ENCODE peak calls at places on chromosomes 7 and 10, in eight cellular contexts. One of them, this sample, is unnamed.

GRCh38 chr10:28125701-28126100 is 126.8 kb upstream of the ODAD2 start:
- DNase-seq in AG04450: no peak
- DNase-seq in heart left ventricle: no peak
- DNase-seq in right lobe of liver: no peak
- DNase-seq in heart right ventricle: no peak
- DNase-seq in spleen: no peak
- DNase-seq in right atrium auricular region: no peak
- DNase-seq in adrenal gland: no peak
- DNase-seq in this sample: no peak

GRCh38 chr10:8628351-8628750 is 573.9 kb downstream of the GATA3 start:
- DNase-seq in AG04450: no peak
- DNase-seq in heart left ventricle: no peak
- DNase-seq in right lobe of liver: no peak
- DNase-seq in heart right ventricle: no peak
- DNase-seq in spleen: no peak
- DNase-seq in right atrium auricular region: no peak
- DNase-seq in adrenal gland: no peak
- DNase-seq in this sample: no peak

GRCh38 chr10:99859585-99859984 is 77.1 kb downstream of the ABCC2 start:
- DNase-seq in AG04450: no peak
- DNase-seq in heart left ventricle: no peak
- DNase-seq in right lobe of liver: no peak
- DNase-seq in heart right ventricle: no peak
- DNase-seq in spleen: no peak
- DNase-seq in right atrium auricular region: no peak
- DNase-seq in adrenal gland: no peak
- DNase-seq in this sample: no peak

GRCh38 chr7:91266067-91266930 is 2.1 kb downstream of the FZD1 start:
- DNase-seq in AG04450: no peak
- DNase-seq in heart left ventricle: peak; percentile 54
- DNase-seq in right lobe of liver: peak; percentile 28
- DNase-seq in heart right ventricle: peak; percentile 13
- DNase-seq in spleen: peak; percentile 76
- DNase-seq in right atrium auricular region: no peak
- DNase-seq in adrenal gland: peak; percentile 20
- DNase-seq in this sample: no peak

GRCh38 chr10:103592186-103593021 is 98.9 kb downstream of the NEURL1 start:
- DNase-seq in AG04450: no peak
- DNase-seq in heart left ventricle: no peak
- DNase-seq in right lobe of liver: peak; percentile 47
- DNase-seq in heart right ventricle: no peak
- DNase-seq in spleen: no peak
- DNase-seq in right atrium auricular region: no peak
- DNase-seq in adrenal gland: peak; percentile 42
- DNase-seq in this sample: no peak

GRCh38 chr10:86206216-86206615 is 160.4 kb downstream of the GRID1 start:
- DNase-seq in AG04450: no peak
- DNase-seq in heart left ventricle: no peak
- DNase-seq in right lobe of liver: no peak
- DNase-seq in heart right ventricle: no peak
- DNase-seq in spleen: peak; percentile 69
- DNase-seq in right atrium auricular region: no peak
- DNase-seq in adrenal gland: no peak
- DNase-seq in this sample: no peak

GRCh38 chr10:121551210-121551609 is 47.0 kb downstream of the FGFR2 start:
- DNase-seq in AG04450: no peak
- DNase-seq in heart left ventricle: no peak
- DNase-seq in right lobe of liver: no peak
- DNase-seq in heart right ventricle: no peak
- DNase-seq in spleen: no peak
- DNase-seq in right atrium auricular region: no peak
- DNase-seq in adrenal gland: no peak
- DNase-seq in this sample: no peak

GRCh38 chr10:46254007-46254383 is 32.8 kb upstream of the ANTXRL start:
- DNase-seq in AG04450: no peak
- DNase-seq in heart left ventricle: no peak
- DNase-seq in right lobe of liver: no peak
- DNase-seq in heart right ventricle: no peak
- DNase-seq in spleen: no peak
- DNase-seq in right atrium auricular region: peak; percentile 26
- DNase-seq in adrenal gland: no peak
- DNase-seq in this sample: no peak

GRCh38 chr10:22583683-22584082 is 130.7 kb downstream of the PIP4K2A start:
- DNase-seq in AG04450: no peak
- DNase-seq in heart left ventricle: no peak
- DNase-seq in right lobe of liver: no peak
- DNase-seq in heart right ventricle: no peak
- DNase-seq in spleen: no peak
- DNase-seq in right atrium auricular region: no peak
- DNase-seq in adrenal gland: no peak
- DNase-seq in this sample: no peak

GRCh38 chr10:112713411-112713810 is 236.6 kb upstream of the TCF7L2 start:
- DNase-seq in AG04450: peak; percentile 59
- DNase-seq in heart left ventricle: no peak
- DNase-seq in right lobe of liver: no peak
- DNase-seq in heart right ventricle: no peak
- DNase-seq in spleen: no peak
- DNase-seq in right atrium auricular region: no peak
- DNase-seq in adrenal gland: no peak
- DNase-seq in this sample: no peak

GRCh38 chr7:44978511-44979366 is at the start of gene MYO1G:
- DNase-seq in AG04450: no peak
- DNase-seq in heart left ventricle: peak; percentile 44
- DNase-seq in right lobe of liver: peak; percentile 61
- DNase-seq in heart right ventricle: no peak
- DNase-seq in spleen: peak; percentile 97
- DNase-seq in right atrium auricular region: no peak
- DNase-seq in adrenal gland: no peak
- DNase-seq in this sample: peak; percentile 66

GRCh38 chr10:33120275-33120674 is 162.2 kb upstream of the ITGB1 start:
- DNase-seq in AG04450: no peak
- DNase-seq in heart left ventricle: no peak
- DNase-seq in right lobe of liver: no peak
- DNase-seq in heart right ventricle: no peak
- DNase-seq in spleen: no peak
- DNase-seq in right atrium auricular region: no peak
- DNase-seq in adrenal gland: no peak
- DNase-seq in this sample: no peak

GRCh38 chr10:122117475-122117874 is 128.5 kb downstream of the TACC2 start:
- DNase-seq in AG04450: no peak
- DNase-seq in heart left ventricle: no peak
- DNase-seq in right lobe of liver: no peak
- DNase-seq in heart right ventricle: no peak
- DNase-seq in spleen: no peak
- DNase-seq in right atrium auricular region: no peak
- DNase-seq in adrenal gland: no peak
- DNase-seq in this sample: no peak

GRCh38 chr7:200704-201103 is 8.3 kb downstream of the FAM20C start:
- DNase-seq in AG04450: no peak
- DNase-seq in heart left ventricle: no peak
- DNase-seq in right lobe of liver: no peak
- DNase-seq in heart right ventricle: no peak
- DNase-seq in spleen: no peak
- DNase-seq in right atrium auricular region: no peak
- DNase-seq in adrenal gland: no peak
- DNase-seq in this sample: no peak

GRCh38 chr7:142301299-142301698 is 43.4 kb upstream of the PRSS58 start:
- DNase-seq in AG04450: no peak
- DNase-seq in heart left ventricle: no peak
- DNase-seq in right lobe of liver: no peak
- DNase-seq in heart right ventricle: no peak
- DNase-seq in spleen: no peak
- DNase-seq in right atrium auricular region: no peak
- DNase-seq in adrenal gland: no peak
- DNase-seq in this sample: no peak

GRCh38 chr7:76260171-76260703 is 42.2 kb upstream of the HSPB1 start:
- DNase-seq in AG04450: no peak
- DNase-seq in heart left ventricle: no peak
- DNase-seq in right lobe of liver: peak; percentile 28
- DNase-seq in heart right ventricle: no peak
- DNase-seq in spleen: no peak
- DNase-seq in right atrium auricular region: no peak
- DNase-seq in adrenal gland: no peak
- DNase-seq in this sample: no peak

GRCh38 chr10:51389415-51390342 is 309.7 kb downstream of the CSTF2T start:
- DNase-seq in AG04450: peak; percentile 97
- DNase-seq in heart left ventricle: peak; percentile 37
- DNase-seq in right lobe of liver: no peak
- DNase-seq in heart right ventricle: peak; percentile 16
- DNase-seq in spleen: no peak
- DNase-seq in right atrium auricular region: no peak
- DNase-seq in adrenal gland: peak; percentile 26
- DNase-seq in this sample: no peak

GRCh38 chr10:72503241-72503640 is 122.6 kb downstream of the MICU1 start:
- DNase-seq in AG04450: peak; percentile 24
- DNase-seq in heart left ventricle: no peak
- DNase-seq in right lobe of liver: peak; percentile 45
- DNase-seq in heart right ventricle: no peak
- DNase-seq in spleen: no peak
- DNase-seq in right atrium auricular region: no peak
- DNase-seq in adrenal gland: peak; percentile 59
- DNase-seq in this sample: no peak

GRCh38 chr10:58266826-58267712 is 625 bp downstream of the IPMK start:
- DNase-seq in AG04450: no peak
- DNase-seq in heart left ventricle: peak; percentile 67
- DNase-seq in right lobe of liver: peak; percentile 63
- DNase-seq in heart right ventricle: peak; percentile 60
- DNase-seq in spleen: peak; percentile 94
- DNase-seq in right atrium auricular region: peak; percentile 69
- DNase-seq in adrenal gland: peak; percentile 50
- DNase-seq in this sample: peak; percentile 70

DNA sequence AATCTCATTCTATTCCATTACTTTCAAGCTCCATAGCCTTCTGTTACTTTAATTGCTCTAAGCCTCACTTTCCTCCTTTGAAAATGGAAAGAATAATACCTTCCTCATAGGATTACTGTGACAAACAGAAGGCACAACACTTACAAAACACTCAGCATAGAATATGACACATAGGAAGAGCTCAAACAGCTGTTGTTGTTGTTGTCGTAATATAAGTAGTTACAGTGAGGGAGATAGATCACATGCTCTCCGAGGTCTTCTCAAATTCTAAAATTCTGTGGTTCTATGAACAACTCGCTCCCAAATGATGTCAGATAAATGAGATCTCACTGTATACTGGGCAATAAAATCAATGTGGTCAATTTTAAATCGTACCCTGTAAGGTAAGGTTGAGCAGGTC is 1049.3 kb upstream of the C7orf33 start:
- DNase-seq in AG04450: no peak
- DNase-seq in heart left ventricle: no peak
- DNase-seq in right lobe of liver: no peak
- DNase-seq in heart right ventricle: no peak
- DNase-seq in spleen: no peak
- DNase-seq in right atrium auricular region: no peak
- DNase-seq in adrenal gland: no peak
- DNase-seq in this sample: no peak
- H3K9me3 ChIP-seq in AG04450: no peaks in the 10 kb centered on the region
- H3K9me3 ChIP-seq in heart left ventricle: peaks cover 15% of the 10 kb centered on the region
- H3K9me3 ChIP-seq in right lobe of liver: no peaks in the 10 kb centered on the region
- H3K9me3 ChIP-seq in heart right ventricle: no peaks in the 10 kb centered on the region
- H3K9me3 ChIP-seq in spleen: peaks cover 31% of the 10 kb centered on the region
- H3K9me3 ChIP-seq in right atrium auricular region: no peaks in the 10 kb centered on the region
- H3K9me3 ChIP-seq in adrenal gland: no peaks in the 10 kb centered on the region
- H3K9me3 ChIP-seq in this sample: no peaks in the 10 kb centered on the region

GRCh38 chr7:25832456-25832855 is 319.5 kb upstream of the NFE2L3 start:
- DNase-seq in AG04450: no peak
- DNase-seq in heart left ventricle: no peak
- DNase-seq in right lobe of liver: no peak
- DNase-seq in heart right ventricle: no peak
- DNase-seq in spleen: no peak
- DNase-seq in right atrium auricular region: no peak
- DNase-seq in adrenal gland: no peak
- DNase-seq in this sample: no peak

GRCh38 chr7:25830986-25831558 is 320.9 kb upstream of the NFE2L3 start:
- DNase-seq in AG04450: peak; percentile 48
- DNase-seq in heart left ventricle: no peak
- DNase-seq in right lobe of liver: no peak
- DNase-seq in heart right ventricle: no peak
- DNase-seq in spleen: no peak
- DNase-seq in right atrium auricular region: no peak
- DNase-seq in adrenal gland: no peak
- DNase-seq in this sample: no peak

GRCh38 chr7:25830228-25830627 is 321.8 kb upstream of the NFE2L3 start:
- DNase-seq in AG04450: no peak
- DNase-seq in heart left ventricle: no peak
- DNase-seq in right lobe of liver: no peak
- DNase-seq in heart right ventricle: no peak
- DNase-seq in spleen: no peak
- DNase-seq in right atrium auricular region: no peak
- DNase-seq in adrenal gland: no peak
- DNase-seq in this sample: no peak

GRCh38 chr7:25832926-25833325 is 319.1 kb upstream of the NFE2L3 start:
- DNase-seq in AG04450: no peak
- DNase-seq in heart left ventricle: no peak
- DNase-seq in right lobe of liver: no peak
- DNase-seq in heart right ventricle: no peak
- DNase-seq in spleen: no peak
- DNase-seq in right atrium auricular region: no peak
- DNase-seq in adrenal gland: no peak
- DNase-seq in this sample: no peak

DNA sequence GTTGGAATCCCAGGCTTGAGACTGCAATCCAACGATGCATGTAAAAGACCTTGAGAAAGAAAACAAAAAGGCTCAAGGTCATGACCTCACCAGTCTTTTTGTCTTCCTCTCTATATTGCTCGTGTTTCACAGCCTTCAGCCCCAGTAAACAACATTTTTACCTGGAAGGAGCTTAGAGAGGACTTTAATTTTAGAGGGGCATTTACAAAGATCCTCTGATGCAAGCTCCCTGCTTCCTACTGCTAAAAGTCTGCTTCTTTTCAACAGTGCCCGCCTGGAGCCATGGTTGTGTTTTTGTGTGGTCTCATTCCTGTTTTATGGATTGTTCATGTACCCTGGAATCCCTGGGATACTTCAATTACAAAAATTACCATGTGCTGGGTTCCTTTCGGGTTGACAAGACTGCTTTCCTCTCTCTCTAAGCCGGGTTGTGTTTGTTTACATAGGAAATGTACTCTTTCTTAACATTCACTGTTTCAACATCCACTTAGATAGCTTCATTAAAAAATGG is 320.0 kb upstream of the NFE2L3 start:
- DNase-seq in AG04450: no peak
- DNase-seq in heart left ventricle: no peak
- DNase-seq in right lobe of liver: no peak
- DNase-seq in heart right ventricle: no peak
- DNase-seq in spleen: no peak
- DNase-seq in right atrium auricular region: no peak
- DNase-seq in adrenal gland: no peak
- DNase-seq in this sample: no peak
- H3K9me3 ChIP-seq in AG04450: no peaks in the 10 kb centered on the region
- H3K9me3 ChIP-seq in heart left ventricle: no peaks in the 10 kb centered on the region
- H3K9me3 ChIP-seq in right lobe of liver: no peaks in the 10 kb centered on the region
- H3K9me3 ChIP-seq in heart right ventricle: no peaks in the 10 kb centered on the region
- H3K9me3 ChIP-seq in spleen: no peaks in the 10 kb centered on the region
- H3K9me3 ChIP-seq in right atrium auricular region: no peaks in the 10 kb centered on the region
- H3K9me3 ChIP-seq in adrenal gland: no peaks in the 10 kb centered on the region
- H3K9me3 ChIP-seq in this sample: no peaks in the 10 kb centered on the region

GRCh38 chr7:27105161-27106122 is 3.0 kb upstream of the HOXA2 start:
- DNase-seq in AG04450: no peak
- DNase-seq in heart left ventricle: no peak
- DNase-seq in right lobe of liver: no peak
- DNase-seq in heart right ventricle: no peak
- DNase-seq in spleen: no peak
- DNase-seq in right atrium auricular region: no peak
- DNase-seq in adrenal gland: no peak
- DNase-seq in this sample: no peak
- H3K9me3 ChIP-seq in AG04450: no peaks in the 10 kb centered on the region
- H3K9me3 ChIP-seq in heart left ventricle: no peaks in the 10 kb centered on the region
- H3K9me3 ChIP-seq in right lobe of liver: no peaks in the 10 kb centered on the region
- H3K9me3 ChIP-seq in heart right ventricle: no peaks in the 10 kb centered on the region
- H3K9me3 ChIP-seq in spleen: no peaks in the 10 kb centered on the region
- H3K9me3 ChIP-seq in right atrium auricular region: no peaks in the 10 kb centered on the region
- H3K9me3 ChIP-seq in adrenal gland: no peaks in the 10 kb centered on the region
- H3K9me3 ChIP-seq in this sample: no peaks in the 10 kb centered on the region

GRCh38 chr10:83343676-83344075 is 795.6 kb upstream of the GHITM start:
- DNase-seq in AG04450: no peak
- DNase-seq in heart left ventricle: no peak
- DNase-seq in right lobe of liver: no peak
- DNase-seq in heart right ventricle: no peak
- DNase-seq in spleen: no peak
- DNase-seq in right atrium auricular region: no peak
- DNase-seq in adrenal gland: no peak
- DNase-seq in this sample: no peak
- H3K9me3 ChIP-seq in AG04450: peaks cover 10% of the 10 kb centered on the region
- H3K9me3 ChIP-seq in heart left ventricle: no peaks in the 10 kb centered on the region
- H3K9me3 ChIP-seq in right lobe of liver: no peaks in the 10 kb centered on the region
- H3K9me3 ChIP-seq in heart right ventricle: no peaks in the 10 kb centered on the region
- H3K9me3 ChIP-seq in spleen: no peaks in the 10 kb centered on the region
- H3K9me3 ChIP-seq in right atrium auricular region: no peaks in the 10 kb centered on the region
- H3K9me3 ChIP-seq in adrenal gland: no peaks in the 10 kb centered on the region
- H3K9me3 ChIP-seq in this sample: peaks cover 2% of the 10 kb centered on the region

This sample was measured in lung.